ENCODE peak calls at places on chromosome 13, in seven cellular contexts. Z is breast epithelium, M is HL-60, J is transverse colon, F is HCT116, D is sigmoid colon, K is K562. C is an unnamed sample.

GRCh38 chr13:20395061-20395916 is 130.4 kb downstream of the CRYL1 start:
- DNase-seq in Z (no peak), M (no peak), J (no peak), F (no peak), D (no peak), K (no peak), C (peak; percentile 19)

GRCh38 chr13:73136776-73137175 is 78.0 kb downstream of the KLF5 start:
- DNase-seq in Z (no peak), M (no peak), J (no peak), F (no peak), D (no peak), K (no peak), C (no peak)

GRCh38 chr13:60662595-60662994 is 265.6 kb downstream of the TDRD3 start:
- DNase-seq in Z (no peak), M (no peak), J (no peak), F (no peak), D (no peak), K (no peak), C (no peak)

GRCh38 chr13:80989770-80990169 is 648.8 kb upstream of the SPRY2 start:
- DNase-seq in Z (no peak), M (no peak), J (no peak), F (no peak), D (no peak), K (no peak), C (no peak)

GRCh38 chr13:51478418-51479198 is 25.8 kb upstream of the INTS6 start:
- DNase-seq in Z (no peak), M (no peak), J (no peak), F (no peak), D (no peak), K (no peak), C (no peak)

GRCh38 chr13:51538626-51539179 is 45.6 kb upstream of the WDFY2 start:
- DNase-seq in Z (no peak), M (no peak), J (no peak), F (no peak), D (no peak), K (no peak), C (no peak)

GRCh38 chr13:33509642-33510229 is 224.2 kb upstream of the STARD13 start:
- DNase-seq in Z (no peak), M (peak; percentile 15), J (no peak), F (no peak), D (peak; percentile 81), K (no peak), C (peak; percentile 41)

GRCh38 chr13:46903748-46904147 is 6.9 kb upstream of the HTR2A start:
- DNase-seq in Z (no peak), M (no peak), J (no peak), F (no peak), D (no peak), K (no peak), C (no peak)

GRCh38 chr13:52738719-52739467 is 727 bp downstream of the CNMD start:
- DNase-seq in Z (no peak), M (no peak), J (no peak), F (no peak), D (no peak), K (peak; percentile 22), C (no peak)

GRCh38 chr13:101465877-101466276 is 13.4 kb downstream of the ITGBL1 start:
- DNase-seq in Z (no peak), M (no peak), J (no peak), F (no peak), D (no peak), K (no peak), C (no peak)

GRCh38 chr13:72864142-72865035 is 82.5 kb downstream of the PIBF1 start:
- DNase-seq in Z (no peak), M (no peak), J (no peak), F (no peak), D (no peak), K (no peak), C (no peak)

GRCh38 chr13:78238911-78239310 is 320.3 kb upstream of the EDNRB start:
- DNase-seq in Z (no peak), M (no peak), J (no peak), F (no peak), D (no peak), K (no peak), C (no peak)

GRCh38 chr13:35978607-35979316 is 152.4 kb downstream of the DCLK1 start:
- DNase-seq in Z (no peak), M (peak; percentile 15), J (no peak), F (peak; percentile 29), D (no peak), K (peak; percentile 47), C (no peak)

GRCh38 chr13:50198508-50198907 is 183.3 kb downstream of the KCNRG start:
- DNase-seq in Z (no peak), M (peak; percentile 73), J (no peak), F (no peak), D (no peak), K (peak; percentile 24), C (no peak)

GRCh38 chr13:105121221-105121620 is 1414.2 kb downstream of the EFNB2 start:
- DNase-seq in Z (no peak), M (no peak), J (no peak), F (no peak), D (no peak), K (no peak), C (no peak)

GRCh38 chr13:106311004-106311403 is 224.5 kb downstream of the EFNB2 start:
- DNase-seq in Z (no peak), M (no peak), J (no peak), F (no peak), D (no peak), K (no peak), C (no peak)

GRCh38 chr13:74444877-74445479 is 310.8 kb upstream of the KLF12 start:
- DNase-seq in Z (no peak), M (no peak), J (no peak), F (no peak), D (no peak), K (no peak), C (no peak)

GRCh38 chr13:45086484-45086883 is 33.8 kb upstream of the GTF2F2 start:
- DNase-seq in Z (no peak), M (no peak), J (no peak), F (no peak), D (no peak), K (no peak), C (no peak)

GRCh38 chr13:100234524-100235136 is 145.7 kb downstream of the PCCA start:
- DNase-seq in Z (no peak), M (no peak), J (no peak), F (no peak), D (no peak), K (no peak), C (no peak)

GRCh38 chr13:30108913-30109237 is 198.5 kb downstream of the KATNAL1 start:
- DNase-seq in Z (peak; percentile 67), M (no peak), J (peak; percentile 93), F (no peak), D (no peak), K (no peak), C (peak; percentile 92)
- TF ChIP-seq CTCF in Z (no peak), M (no peak), J (no peak), F (no peak), D (no peak), K (no peak), C (no peak)

GRCh38 chr13:110557610-110558305 is 3.8 kb downstream of the RAB20 start:
- DNase-seq in Z (no peak), M (no peak), J (no peak), F (no peak), D (peak; percentile 56), K (no peak), C (peak; percentile 76)
- TF ChIP-seq POLR2AphosphoS5 in Z (no peak), M (no peak), J (no peak), F (no peak), D (no peak), K (no peak), C (peak; percentile 16)

DNA sequence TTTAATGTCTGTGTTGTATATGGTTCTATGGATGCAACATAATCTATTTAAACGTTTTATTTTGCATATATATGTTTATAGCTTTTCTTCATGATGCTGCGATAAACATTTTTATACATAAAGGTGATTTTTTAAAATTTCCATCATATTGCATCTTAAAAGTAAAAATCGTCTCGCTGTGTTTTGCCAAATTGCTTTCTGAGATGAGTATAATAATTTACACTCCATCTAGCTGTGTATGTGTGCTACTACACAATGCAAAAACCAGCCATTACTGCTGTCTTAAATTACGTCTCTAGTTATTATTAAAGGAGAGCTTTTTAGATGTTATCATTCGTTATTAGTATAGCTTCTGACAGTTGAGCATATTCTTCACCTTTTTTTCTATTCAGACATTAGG is 37.2 kb downstream of the METTL21C start:
- DNase-seq in Z (no peak), M (no peak), J (no peak), F (no peak), D (no peak), K (no peak), C (no peak)
- TF ChIP-seq CTCF in Z (no peak), M (no peak), J (no peak), F (peak; percentile 25), D (no peak), K (no peak), C (no peak)

GRCh38 chr13:43257765-43258164 is 234.4 kb downstream of the DNAJC15 start:
- DNase-seq in Z (no peak), M (no peak), J (no peak), F (no peak), D (no peak), K (no peak), C (no peak)
- TF ChIP-seq POLR2AphosphoS5 in Z (no peak), M (no peak), J (no peak), F (no peak), D (no peak), K (no peak), C (no peak)

GRCh38 chr13:110957181-110957884 is 42.5 kb upstream of the ANKRD10 start:
- DNase-seq in Z (no peak), M (no peak), J (no peak), F (peak; percentile 69), D (no peak), K (peak; percentile 73), C (no peak)
- TF ChIP-seq CTCF in Z (no peak), M (no peak), J (no peak), F (peak; percentile 52), D (no peak), K (no peak), C (no peak)

GRCh38 chr13:112012004-112012704 is 54.8 kb upstream of the SOX1 start:
- DNase-seq in Z (no peak), M (no peak), J (no peak), F (no peak), D (no peak), K (no peak), C (peak; percentile 49)
- TF ChIP-seq POLR2AphosphoS5 in Z (no peak), M (no peak), J (no peak), F (no peak), D (no peak), K (no peak), C (no peak)

GRCh38 chr13:98413796-98414195 is 163.1 kb downstream of the STK24 start:
- DNase-seq in Z (no peak), M (no peak), J (no peak), F (no peak), D (no peak), K (no peak), C (no peak)
- TF ChIP-seq CTCF in Z (no peak), M (no peak), J (no peak), F (peak; percentile 26), D (no peak), K (no peak), C (no peak)

GRCh38 chr13:113976711-113977684 is 3.1 kb upstream of the C13orf46 start:
- DNase-seq in Z (no peak), M (no peak), J (no peak), F (no peak), D (peak; percentile 62), K (no peak), C (no peak)
- TF ChIP-seq POLR2AphosphoS5 in Z (peak; percentile 19), M (no peak), J (no peak), F (no peak), D (no peak), K (no peak), C (no peak)

C was measured in stomach.